ENCODE peak calls at places on chromosome 2, in eight cellular contexts. One of them, this sample, is unnamed.

GRCh38 chr2:65580824-65581223 is 148.4 kb upstream of the SPRED2 start:
- DNase-seq in GM23338: no peak
- DNase-seq in colonic mucosa: no peak
- DNase-seq in A549: no peak
- DNase-seq in thyroid gland: no peak
- DNase-seq in adrenal gland: no peak
- DNase-seq in thoracic aorta: no peak
- DNase-seq in transverse colon: no peak
- DNase-seq in this sample: no peak

GRCh38 chr2:174711206-174711605 is 53.1 kb downstream of the CHRNA1 start:
- DNase-seq in GM23338: no peak
- DNase-seq in colonic mucosa: no peak
- DNase-seq in A549: no peak
- DNase-seq in thyroid gland: no peak
- DNase-seq in adrenal gland: no peak
- DNase-seq in thoracic aorta: no peak
- DNase-seq in transverse colon: no peak
- DNase-seq in this sample: no peak

GRCh38 chr2:28615691-28616090 is 119.8 kb downstream of the PLB1 start:
- DNase-seq in GM23338: no peak
- DNase-seq in colonic mucosa: no peak
- DNase-seq in A549: no peak
- DNase-seq in thyroid gland: no peak
- DNase-seq in adrenal gland: no peak
- DNase-seq in thoracic aorta: no peak
- DNase-seq in transverse colon: no peak
- DNase-seq in this sample: no peak

GRCh38 chr2:229270551-229271410 is at the start of gene PID1:
- DNase-seq in GM23338: peak; percentile 78
- DNase-seq in colonic mucosa: peak; percentile 42
- DNase-seq in A549: peak; percentile 21
- DNase-seq in thyroid gland: no peak
- DNase-seq in adrenal gland: peak; percentile 51
- DNase-seq in thoracic aorta: no peak
- DNase-seq in transverse colon: peak; percentile 37
- DNase-seq in this sample: no peak

GRCh38 chr2:234548720-234549420 is 52.0 kb upstream of the ARL4C start:
- DNase-seq in GM23338: peak; percentile 84
- DNase-seq in colonic mucosa: no peak
- DNase-seq in A549: no peak
- DNase-seq in thyroid gland: no peak
- DNase-seq in adrenal gland: no peak
- DNase-seq in thoracic aorta: no peak
- DNase-seq in transverse colon: no peak
- DNase-seq in this sample: no peak

GRCh38 chr2:70767699-70768584 is at the start of gene ADD2:
- DNase-seq in GM23338: peak; percentile 83
- DNase-seq in colonic mucosa: no peak
- DNase-seq in A549: peak; percentile 76
- DNase-seq in thyroid gland: peak; percentile 26
- DNase-seq in adrenal gland: peak; percentile 23
- DNase-seq in thoracic aorta: no peak
- DNase-seq in transverse colon: peak; percentile 9
- DNase-seq in this sample: no peak

GRCh38 chr2:197904446-197904845 is 100.1 kb downstream of the PLCL1 start:
- DNase-seq in GM23338: no peak
- DNase-seq in colonic mucosa: no peak
- DNase-seq in A549: no peak
- DNase-seq in thyroid gland: no peak
- DNase-seq in adrenal gland: no peak
- DNase-seq in thoracic aorta: no peak
- DNase-seq in transverse colon: no peak
- DNase-seq in this sample: no peak

GRCh38 chr2:73856214-73856613 is 27.5 kb downstream of the STAMBP start:
- DNase-seq in GM23338: no peak
- DNase-seq in colonic mucosa: no peak
- DNase-seq in A549: no peak
- DNase-seq in thyroid gland: no peak
- DNase-seq in adrenal gland: no peak
- DNase-seq in thoracic aorta: no peak
- DNase-seq in transverse colon: no peak
- DNase-seq in this sample: no peak

GRCh38 chr2:165793161-165793778 is 777 bp downstream of the GALNT3 start:
- DNase-seq in GM23338: peak; percentile 40
- DNase-seq in colonic mucosa: peak; percentile 75
- DNase-seq in A549: no peak
- DNase-seq in thyroid gland: peak; percentile 51
- DNase-seq in adrenal gland: no peak
- DNase-seq in thoracic aorta: no peak
- DNase-seq in transverse colon: peak; percentile 56
- DNase-seq in this sample: no peak

GRCh38 chr2:108297436-108298141 is 8.9 kb downstream of the SULT1C2 start:
- DNase-seq in GM23338: no peak
- DNase-seq in colonic mucosa: no peak
- DNase-seq in A549: peak; percentile 28
- DNase-seq in thyroid gland: no peak
- DNase-seq in adrenal gland: no peak
- DNase-seq in thoracic aorta: no peak
- DNase-seq in transverse colon: no peak
- DNase-seq in this sample: no peak

GRCh38 chr2:144434865-144435264 is 85.1 kb downstream of the ZEB2 start:
- DNase-seq in GM23338: no peak
- DNase-seq in colonic mucosa: no peak
- DNase-seq in A549: no peak
- DNase-seq in thyroid gland: no peak
- DNase-seq in adrenal gland: no peak
- DNase-seq in thoracic aorta: no peak
- DNase-seq in transverse colon: no peak
- DNase-seq in this sample: no peak

GRCh38 chr2:127158614-127159290 is 51.8 kb upstream of the BIN1 start:
- DNase-seq in GM23338: no peak
- DNase-seq in colonic mucosa: no peak
- DNase-seq in A549: no peak
- DNase-seq in thyroid gland: no peak
- DNase-seq in adrenal gland: no peak
- DNase-seq in thoracic aorta: no peak
- DNase-seq in transverse colon: no peak
- DNase-seq in this sample: no peak

GRCh38 chr2:117936871-117937428 is 76.9 kb downstream of the CCDC93 start:
- DNase-seq in GM23338: no peak
- DNase-seq in colonic mucosa: no peak
- DNase-seq in A549: no peak
- DNase-seq in thyroid gland: peak; percentile 86
- DNase-seq in adrenal gland: peak; percentile 36
- DNase-seq in thoracic aorta: no peak
- DNase-seq in transverse colon: no peak
- DNase-seq in this sample: no peak

GRCh38 chr2:170245312-170245711 is 67.4 kb downstream of the MYO3B start:
- DNase-seq in GM23338: no peak
- DNase-seq in colonic mucosa: no peak
- DNase-seq in A549: no peak
- DNase-seq in thyroid gland: no peak
- DNase-seq in adrenal gland: no peak
- DNase-seq in thoracic aorta: no peak
- DNase-seq in transverse colon: no peak
- DNase-seq in this sample: no peak

DNA sequence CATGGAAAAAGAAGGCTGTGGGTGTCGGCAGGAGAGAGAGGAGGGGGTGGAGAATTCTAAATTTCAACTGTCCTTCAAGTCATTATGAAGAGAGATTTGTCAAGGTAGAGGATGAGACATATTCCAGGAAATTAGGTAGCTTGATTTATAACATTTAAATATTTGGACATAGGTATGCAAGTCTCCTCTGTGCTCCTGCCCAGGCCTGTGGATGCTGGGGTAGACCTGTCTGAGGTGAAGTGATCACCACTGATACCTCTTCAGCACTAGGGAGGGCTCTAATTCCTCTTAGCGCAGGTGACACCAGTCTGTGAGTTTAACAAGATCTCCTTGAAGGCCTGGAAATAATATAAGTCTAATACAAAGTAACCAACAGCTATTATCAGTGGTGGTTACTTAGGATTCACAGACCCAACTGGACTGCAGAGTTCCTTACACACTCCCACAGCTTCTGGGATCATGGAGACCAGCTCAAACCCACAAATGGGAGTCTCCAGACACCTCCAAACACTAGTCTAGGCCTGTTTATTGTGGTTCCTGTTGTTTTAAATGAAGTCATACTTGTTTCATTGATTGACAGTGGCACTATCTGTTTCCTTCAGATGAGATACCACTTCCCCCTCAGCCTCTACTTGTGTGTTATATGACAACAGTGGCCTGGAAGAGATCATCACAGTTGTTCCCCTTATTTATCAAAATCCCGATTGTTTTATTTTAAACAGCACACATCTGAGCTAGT is 104.1 kb upstream of the ITPRID2 start:
- DNase-seq in GM23338: no peak
- DNase-seq in colonic mucosa: no peak
- DNase-seq in A549: no peak
- DNase-seq in thyroid gland: no peak
- DNase-seq in adrenal gland: no peak
- DNase-seq in thoracic aorta: no peak
- DNase-seq in transverse colon: no peak
- DNase-seq in this sample: no peak
- H3K4me1 ChIP-seq in GM23338: no peaks in the 10 kb centered on the region
- H3K4me1 ChIP-seq in colonic mucosa: peaks cover 13% of the 10 kb centered on the region
- H3K4me1 ChIP-seq in A549: peaks cover 78% of the 10 kb centered on the region
- H3K4me1 ChIP-seq in thyroid gland: no peaks in the 10 kb centered on the region
- H3K4me1 ChIP-seq in adrenal gland: no peaks in the 10 kb centered on the region
- H3K4me1 ChIP-seq in thoracic aorta: no peaks in the 10 kb centered on the region
- H3K4me1 ChIP-seq in transverse colon: peaks cover 5% of the 10 kb centered on the region
- H3K4me1 ChIP-seq in this sample: no peaks in the 10 kb centered on the region

GRCh38 chr2:42905341-42906114 is 113.1 kb upstream of the HAAO start:
- DNase-seq in GM23338: peak; percentile 11
- DNase-seq in colonic mucosa: no peak
- DNase-seq in A549: no peak
- DNase-seq in thyroid gland: no peak
- DNase-seq in adrenal gland: no peak
- DNase-seq in thoracic aorta: no peak
- DNase-seq in transverse colon: no peak
- DNase-seq in this sample: no peak
- H3K4me1 ChIP-seq in GM23338: peaks cover 14% of the 10 kb centered on the region
- H3K4me1 ChIP-seq in colonic mucosa: peaks cover 9% of the 10 kb centered on the region
- H3K4me1 ChIP-seq in A549: peaks cover 15% of the 10 kb centered on the region
- H3K4me1 ChIP-seq in thyroid gland: peaks cover 26% of the 10 kb centered on the region
- H3K4me1 ChIP-seq in adrenal gland: no peaks in the 10 kb centered on the region
- H3K4me1 ChIP-seq in thoracic aorta: peaks cover 38% of the 10 kb centered on the region
- H3K4me1 ChIP-seq in transverse colon: peaks cover 21% of the 10 kb centered on the region
- H3K4me1 ChIP-seq in this sample: peaks cover 4% of the 10 kb centered on the region

GRCh38 chr2:134144651-134145050 is 109.2 kb upstream of the MGAT5 start:
- DNase-seq in GM23338: no peak
- DNase-seq in colonic mucosa: no peak
- DNase-seq in A549: no peak
- DNase-seq in thyroid gland: no peak
- DNase-seq in adrenal gland: no peak
- DNase-seq in thoracic aorta: no peak
- DNase-seq in transverse colon: no peak
- DNase-seq in this sample: no peak
- H3K4me1 ChIP-seq in GM23338: peaks cover 38% of the 10 kb centered on the region
- H3K4me1 ChIP-seq in colonic mucosa: peaks cover 9% of the 10 kb centered on the region
- H3K4me1 ChIP-seq in A549: peaks cover 20% of the 10 kb centered on the region
- H3K4me1 ChIP-seq in thyroid gland: peaks cover 14% of the 10 kb centered on the region
- H3K4me1 ChIP-seq in adrenal gland: no peaks in the 10 kb centered on the region
- H3K4me1 ChIP-seq in thoracic aorta: peaks cover 10% of the 10 kb centered on the region
- H3K4me1 ChIP-seq in transverse colon: peaks cover 10% of the 10 kb centered on the region
- H3K4me1 ChIP-seq in this sample: no peaks in the 10 kb centered on the region

GRCh38 chr2:240875228-240876034 is 6.8 kb downstream of the AGXT start:
- DNase-seq in GM23338: no peak
- DNase-seq in colonic mucosa: no peak
- DNase-seq in A549: no peak
- DNase-seq in thyroid gland: no peak
- DNase-seq in adrenal gland: no peak
- DNase-seq in thoracic aorta: no peak
- DNase-seq in transverse colon: no peak
- DNase-seq in this sample: no peak
- H3K4me1 ChIP-seq in GM23338: no peaks in the 10 kb centered on the region
- H3K4me1 ChIP-seq in colonic mucosa: peaks cover 16% of the 10 kb centered on the region
- H3K4me1 ChIP-seq in A549: no peaks in the 10 kb centered on the region
- H3K4me1 ChIP-seq in thyroid gland: no peaks in the 10 kb centered on the region
- H3K4me1 ChIP-seq in adrenal gland: no peaks in the 10 kb centered on the region
- H3K4me1 ChIP-seq in thoracic aorta: no peaks in the 10 kb centered on the region
- H3K4me1 ChIP-seq in transverse colon: peaks cover 20% of the 10 kb centered on the region
- H3K4me1 ChIP-seq in this sample: no peaks in the 10 kb centered on the region

GRCh38 chr2:120646994-120647393 is 88.7 kb upstream of the GLI2 start:
- DNase-seq in GM23338: no peak
- DNase-seq in colonic mucosa: no peak
- DNase-seq in A549: no peak
- DNase-seq in thyroid gland: no peak
- DNase-seq in adrenal gland: no peak
- DNase-seq in thoracic aorta: no peak
- DNase-seq in transverse colon: no peak
- DNase-seq in this sample: no peak

GRCh38 chr2:120641366-120641771 is 94.3 kb upstream of the GLI2 start:
- DNase-seq in GM23338: no peak
- DNase-seq in colonic mucosa: no peak
- DNase-seq in A549: no peak
- DNase-seq in thyroid gland: peak; percentile 28
- DNase-seq in adrenal gland: peak; percentile 27
- DNase-seq in thoracic aorta: no peak
- DNase-seq in transverse colon: no peak
- DNase-seq in this sample: no peak

GRCh38 chr2:120637847-120638246 is 97.8 kb upstream of the GLI2 start:
- DNase-seq in GM23338: no peak
- DNase-seq in colonic mucosa: no peak
- DNase-seq in A549: no peak
- DNase-seq in thyroid gland: no peak
- DNase-seq in adrenal gland: no peak
- DNase-seq in thoracic aorta: no peak
- DNase-seq in transverse colon: no peak
- DNase-seq in this sample: no peak

GRCh38 chr2:120638450-120638849 is 97.2 kb upstream of the GLI2 start:
- DNase-seq in GM23338: no peak
- DNase-seq in colonic mucosa: no peak
- DNase-seq in A549: no peak
- DNase-seq in thyroid gland: peak; percentile 65
- DNase-seq in adrenal gland: no peak
- DNase-seq in thoracic aorta: no peak
- DNase-seq in transverse colon: no peak
- DNase-seq in this sample: no peak

GRCh38 chr2:120642646-120643045 is 93.0 kb upstream of the GLI2 start:
- DNase-seq in GM23338: no peak
- DNase-seq in colonic mucosa: no peak
- DNase-seq in A549: no peak
- DNase-seq in thyroid gland: peak; percentile 79
- DNase-seq in adrenal gland: no peak
- DNase-seq in thoracic aorta: no peak
- DNase-seq in transverse colon: no peak
- DNase-seq in this sample: no peak
- H3K4me1 ChIP-seq in GM23338: peaks cover 6% of the 10 kb centered on the region
- H3K4me1 ChIP-seq in colonic mucosa: no peaks in the 10 kb centered on the region
- H3K4me1 ChIP-seq in A549: no peaks in the 10 kb centered on the region
- H3K4me1 ChIP-seq in thyroid gland: peaks cover 10% of the 10 kb centered on the region
- H3K4me1 ChIP-seq in adrenal gland: no peaks in the 10 kb centered on the region
- H3K4me1 ChIP-seq in thoracic aorta: no peaks in the 10 kb centered on the region
- H3K4me1 ChIP-seq in transverse colon: no peaks in the 10 kb centered on the region
- H3K4me1 ChIP-seq in this sample: no peaks in the 10 kb centered on the region

This sample was measured in tibial artery.